ENCODE peak calls at places on chromosome 14, in nine cellular contexts. One of them, this sample, is unnamed.

GRCh38 chr14:95814363-95815225 is 62.0 kb upstream of the TUNAR start:
- DNase-seq in left ventricle myocardium inferior: no peak
- DNase-seq in AG04450: no peak
- DNase-seq in astrocyte: no peak
- DNase-seq in dorsolateral prefrontal cortex: no peak
- DNase-seq in tibial nerve: no peak
- DNase-seq in tibial artery: no peak
- DNase-seq in hepatocyte: no peak
- DNase-seq in cardiac muscle cell: no peak
- DNase-seq in this sample: no peak

GRCh38 chr14:75234173-75234855 is 44.3 kb upstream of the FOS start:
- DNase-seq in AG04450: peak; percentile 66
- DNase-seq in hepatocyte: peak; percentile 83
- DNase-seq in left ventricle myocardium inferior: peak; percentile 34
- DNase-seq in tibial nerve: no peak
- DNase-seq in cardiac muscle cell: no peak
- DNase-seq in astrocyte: peak; percentile 94
- DNase-seq in tibial artery: peak; percentile 61
- DNase-seq in dorsolateral prefrontal cortex: no peak
- DNase-seq in this sample: no peak

GRCh38 chr14:22737052-22737451 is 29.4 kb upstream of the OXA1L start:
- DNase-seq in cardiac muscle cell: no peak
- DNase-seq in dorsolateral prefrontal cortex: no peak
- DNase-seq in hepatocyte: no peak
- DNase-seq in tibial nerve: no peak
- DNase-seq in left ventricle myocardium inferior: no peak
- DNase-seq in AG04450: no peak
- DNase-seq in astrocyte: no peak
- DNase-seq in tibial artery: no peak
- DNase-seq in this sample: peak; percentile 69

GRCh38 chr14:33631021-33631420 is 319.9 kb downstream of the EGLN3 start:
- DNase-seq in tibial nerve: no peak
- DNase-seq in dorsolateral prefrontal cortex: no peak
- DNase-seq in AG04450: no peak
- DNase-seq in astrocyte: peak; percentile 84
- DNase-seq in hepatocyte: no peak
- DNase-seq in left ventricle myocardium inferior: no peak
- DNase-seq in cardiac muscle cell: no peak
- DNase-seq in tibial artery: no peak
- DNase-seq in this sample: no peak

GRCh38 chr14:96121660-96122395 is 82.7 kb downstream of the C14orf132 start:
- DNase-seq in cardiac muscle cell: no peak
- DNase-seq in astrocyte: peak; percentile 71
- DNase-seq in left ventricle myocardium inferior: no peak
- DNase-seq in tibial artery: no peak
- DNase-seq in AG04450: peak; percentile 81
- DNase-seq in tibial nerve: no peak
- DNase-seq in dorsolateral prefrontal cortex: no peak
- DNase-seq in hepatocyte: no peak
- DNase-seq in this sample: no peak

GRCh38 chr14:61379639-61380184 is 58.3 kb downstream of the PRKCH start:
- DNase-seq in dorsolateral prefrontal cortex: no peak
- DNase-seq in AG04450: no peak
- DNase-seq in left ventricle myocardium inferior: no peak
- DNase-seq in tibial artery: no peak
- DNase-seq in cardiac muscle cell: no peak
- DNase-seq in astrocyte: no peak
- DNase-seq in hepatocyte: no peak
- DNase-seq in tibial nerve: no peak
- DNase-seq in this sample: no peak

GRCh38 chr14:20610002-20610765 is 19.0 kb upstream of the RNASE12 start:
- DNase-seq in dorsolateral prefrontal cortex: peak; percentile 79
- DNase-seq in astrocyte: peak; percentile 71
- DNase-seq in tibial nerve: peak; percentile 64
- DNase-seq in cardiac muscle cell: peak; percentile 69
- DNase-seq in AG04450: peak; percentile 48
- DNase-seq in hepatocyte: peak; percentile 83
- DNase-seq in left ventricle myocardium inferior: peak; percentile 79
- DNase-seq in tibial artery: peak; percentile 81
- DNase-seq in this sample: peak; percentile 41

GRCh38 chr14:74867673-74868072 is 8.3 kb downstream of the PROX2 start:
- DNase-seq in dorsolateral prefrontal cortex: peak; percentile 57
- DNase-seq in hepatocyte: no peak
- DNase-seq in tibial nerve: no peak
- DNase-seq in tibial artery: peak; percentile 37
- DNase-seq in AG04450: no peak
- DNase-seq in cardiac muscle cell: no peak
- DNase-seq in astrocyte: peak; percentile 51
- DNase-seq in left ventricle myocardium inferior: no peak
- DNase-seq in this sample: no peak

GRCh38 chr14:95445676-95446075 is 70.8 kb downstream of the SYNE3 start:
- DNase-seq in tibial nerve: no peak
- DNase-seq in AG04450: no peak
- DNase-seq in tibial artery: no peak
- DNase-seq in left ventricle myocardium inferior: no peak
- DNase-seq in dorsolateral prefrontal cortex: no peak
- DNase-seq in hepatocyte: no peak
- DNase-seq in astrocyte: no peak
- DNase-seq in cardiac muscle cell: no peak
- DNase-seq in this sample: no peak

GRCh38 chr14:61598980-61599379 is 96.3 kb upstream of the HIF1A start:
- DNase-seq in tibial artery: no peak
- DNase-seq in AG04450: no peak
- DNase-seq in cardiac muscle cell: peak; percentile 79
- DNase-seq in tibial nerve: no peak
- DNase-seq in hepatocyte: no peak
- DNase-seq in dorsolateral prefrontal cortex: no peak
- DNase-seq in left ventricle myocardium inferior: no peak
- DNase-seq in astrocyte: no peak
- DNase-seq in this sample: peak; percentile 65

GRCh38 chr14:61564623-61565091 is 130.7 kb upstream of the HIF1A start:
- DNase-seq in tibial artery: no peak
- DNase-seq in astrocyte: peak; percentile 99
- DNase-seq in dorsolateral prefrontal cortex: no peak
- DNase-seq in cardiac muscle cell: no peak
- DNase-seq in hepatocyte: peak; percentile 82
- DNase-seq in AG04450: peak; percentile 85
- DNase-seq in left ventricle myocardium inferior: no peak
- DNase-seq in tibial nerve: no peak
- DNase-seq in this sample: no peak

GRCh38 chr14:60348211-60348610 is 99.2 kb downstream of the PPM1A start:
- DNase-seq in dorsolateral prefrontal cortex: no peak
- DNase-seq in hepatocyte: no peak
- DNase-seq in cardiac muscle cell: no peak
- DNase-seq in tibial nerve: no peak
- DNase-seq in left ventricle myocardium inferior: no peak
- DNase-seq in tibial artery: no peak
- DNase-seq in AG04450: no peak
- DNase-seq in astrocyte: no peak
- DNase-seq in this sample: peak; percentile 69

GRCh38 chr14:89750909-89751502 is 203.5 kb downstream of the EFCAB11 start:
- DNase-seq in cardiac muscle cell: no peak
- DNase-seq in dorsolateral prefrontal cortex: no peak
- DNase-seq in tibial artery: no peak
- DNase-seq in left ventricle myocardium inferior: no peak
- DNase-seq in astrocyte: no peak
- DNase-seq in tibial nerve: no peak
- DNase-seq in hepatocyte: no peak
- DNase-seq in AG04450: no peak
- DNase-seq in this sample: no peak

GRCh38 chr14:100222219-100223093 is 16.5 kb upstream of the YY1 start:
- DNase-seq in hepatocyte: no peak
- DNase-seq in tibial artery: no peak
- DNase-seq in tibial nerve: no peak
- DNase-seq in left ventricle myocardium inferior: no peak
- DNase-seq in astrocyte: no peak
- DNase-seq in cardiac muscle cell: no peak
- DNase-seq in dorsolateral prefrontal cortex: no peak
- DNase-seq in AG04450: no peak
- DNase-seq in this sample: no peak

GRCh38 chr14:23123419-23123818 is 4.4 kb upstream of the CEBPE start:
- DNase-seq in cardiac muscle cell: no peak
- DNase-seq in tibial artery: no peak
- DNase-seq in astrocyte: no peak
- DNase-seq in tibial nerve: peak; percentile 30
- DNase-seq in hepatocyte: peak; percentile 58
- DNase-seq in left ventricle myocardium inferior: peak; percentile 78
- DNase-seq in dorsolateral prefrontal cortex: no peak
- DNase-seq in AG04450: no peak
- DNase-seq in this sample: no peak

GRCh38 chr14:66483322-66483721 is 2.8 kb upstream of the CCDC196 start:
- DNase-seq in hepatocyte: no peak
- DNase-seq in tibial artery: no peak
- DNase-seq in dorsolateral prefrontal cortex: no peak
- DNase-seq in left ventricle myocardium inferior: no peak
- DNase-seq in cardiac muscle cell: no peak
- DNase-seq in AG04450: no peak
- DNase-seq in tibial nerve: no peak
- DNase-seq in astrocyte: no peak
- DNase-seq in this sample: no peak

GRCh38 chr14:74647834-74648361 is 35.9 kb upstream of the LTBP2 start:
- DNase-seq in cardiac muscle cell: no peak
- DNase-seq in AG04450: no peak
- DNase-seq in dorsolateral prefrontal cortex: no peak
- DNase-seq in tibial artery: no peak
- DNase-seq in tibial nerve: no peak
- DNase-seq in hepatocyte: no peak
- DNase-seq in left ventricle myocardium inferior: no peak
- DNase-seq in astrocyte: no peak
- DNase-seq in this sample: no peak

GRCh38 chr14:88468396-88468795 is 82.9 kb downstream of the SPATA7 start:
- DNase-seq in astrocyte: peak; percentile 92
- DNase-seq in tibial nerve: no peak
- DNase-seq in hepatocyte: no peak
- DNase-seq in left ventricle myocardium inferior: no peak
- DNase-seq in cardiac muscle cell: no peak
- DNase-seq in AG04450: peak; percentile 59
- DNase-seq in tibial artery: no peak
- DNase-seq in dorsolateral prefrontal cortex: no peak
- DNase-seq in this sample: no peak

GRCh38 chr14:88463318-88463717 is 77.9 kb downstream of the SPATA7 start:
- DNase-seq in hepatocyte: peak; percentile 27
- DNase-seq in tibial nerve: no peak
- DNase-seq in dorsolateral prefrontal cortex: no peak
- DNase-seq in left ventricle myocardium inferior: no peak
- DNase-seq in cardiac muscle cell: peak; percentile 25
- DNase-seq in AG04450: no peak
- DNase-seq in astrocyte: no peak
- DNase-seq in tibial artery: no peak
- DNase-seq in this sample: no peak
- TF ChIP-seq CTCF in hepatocyte: peak; percentile 34
- TF ChIP-seq CTCF in tibial nerve: no peak
- TF ChIP-seq CTCF in dorsolateral prefrontal cortex: peak; percentile 43
- TF ChIP-seq CTCF in left ventricle myocardium inferior: peak; percentile 46
- TF ChIP-seq CTCF in cardiac muscle cell: peak; percentile 37
- TF ChIP-seq CTCF in AG04450: peak; percentile 36
- TF ChIP-seq CTCF in astrocyte: no peak
- TF ChIP-seq CTCF in tibial artery: no peak
- TF ChIP-seq CTCF in this sample: peak; percentile 33

DNA sequence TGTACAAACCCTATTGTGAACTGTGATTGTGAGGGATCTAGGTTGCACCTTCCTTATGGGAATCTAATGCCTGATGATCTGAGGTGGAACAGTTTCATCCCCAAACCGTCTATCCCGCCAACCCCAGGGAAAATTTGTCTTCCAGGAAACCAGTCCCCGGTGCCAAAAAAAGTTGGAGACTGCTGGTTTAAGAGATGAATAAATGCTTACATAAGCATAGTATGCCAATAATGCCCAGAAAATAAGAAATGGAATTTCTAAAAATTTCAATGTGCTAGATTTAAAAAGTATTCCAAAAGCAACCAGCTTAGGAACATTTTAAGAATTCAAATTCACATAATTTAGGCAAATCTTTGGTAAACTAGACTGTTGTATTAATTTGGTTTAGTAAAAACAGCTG is 5.4 kb upstream of the RNU6-8 start:
- DNase-seq in left ventricle myocardium inferior: no peak
- DNase-seq in tibial artery: no peak
- DNase-seq in tibial nerve: no peak
- DNase-seq in dorsolateral prefrontal cortex: no peak
- DNase-seq in cardiac muscle cell: no peak
- DNase-seq in astrocyte: no peak
- DNase-seq in hepatocyte: no peak
- DNase-seq in AG04450: no peak
- DNase-seq in this sample: no peak
- H3K27ac ChIP-seq in left ventricle myocardium inferior: no peak overlapping the region
- H3K27ac ChIP-seq in tibial artery: no peak overlapping the region
- H3K27ac ChIP-seq in tibial nerve: no peak overlapping the region
- H3K27ac ChIP-seq in dorsolateral prefrontal cortex: no peak overlapping the region
- H3K27ac ChIP-seq in cardiac muscle cell: no peak overlapping the region
- H3K27ac ChIP-seq in astrocyte: no peak overlapping the region
- H3K27ac ChIP-seq in hepatocyte: no peak overlapping the region
- H3K27ac ChIP-seq in AG04450: no peak overlapping the region
- H3K27ac ChIP-seq in this sample: no peak overlapping the region

DNA sequence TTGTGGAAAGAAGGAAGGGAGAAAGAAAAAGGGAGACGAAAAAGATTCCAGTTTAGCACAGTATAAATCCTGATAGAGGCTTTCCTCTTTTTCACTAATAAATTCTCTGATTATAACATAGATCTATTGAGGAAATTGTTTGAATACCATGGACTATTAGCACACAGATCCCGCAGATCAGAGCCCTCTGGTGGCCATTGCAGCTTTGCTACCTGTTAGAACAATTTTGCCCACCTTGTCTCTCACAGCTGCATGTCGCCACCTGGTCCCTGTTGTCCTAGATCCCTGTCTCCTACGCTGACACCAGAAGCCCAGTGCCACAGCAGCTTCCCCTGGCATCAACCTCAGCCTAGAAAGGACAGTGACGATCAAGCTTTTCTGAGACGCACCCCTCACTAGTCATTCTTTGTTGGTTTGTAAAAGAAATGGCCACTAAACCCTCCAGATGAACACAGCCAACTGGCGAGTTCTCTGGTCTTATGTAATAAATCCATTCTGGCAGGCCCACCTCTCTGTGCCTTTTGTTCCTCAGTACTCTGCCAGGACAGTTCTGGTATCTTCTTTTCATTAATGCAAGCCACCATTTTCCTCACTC is 9.9 kb downstream of the GPHB5 start:
- DNase-seq in tibial nerve: no peak
- DNase-seq in astrocyte: no peak
- DNase-seq in hepatocyte: peak; percentile 60
- DNase-seq in tibial artery: no peak
- DNase-seq in dorsolateral prefrontal cortex: no peak
- DNase-seq in AG04450: no peak
- DNase-seq in cardiac muscle cell: peak; percentile 48
- DNase-seq in left ventricle myocardium inferior: no peak
- DNase-seq in this sample: no peak
- TF ChIP-seq CTCF in tibial nerve: no peak
- TF ChIP-seq CTCF in astrocyte: peak; percentile 62
- TF ChIP-seq CTCF in hepatocyte: peak; percentile 56
- TF ChIP-seq CTCF in tibial artery: peak; percentile 20
- TF ChIP-seq CTCF in dorsolateral prefrontal cortex: peak; percentile 31
- TF ChIP-seq CTCF in AG04450: peak; percentile 71
- TF ChIP-seq CTCF in cardiac muscle cell: peak; percentile 61
- TF ChIP-seq CTCF in left ventricle myocardium inferior: peak; percentile 54
- TF ChIP-seq CTCF in this sample: peak; percentile 24

DNA sequence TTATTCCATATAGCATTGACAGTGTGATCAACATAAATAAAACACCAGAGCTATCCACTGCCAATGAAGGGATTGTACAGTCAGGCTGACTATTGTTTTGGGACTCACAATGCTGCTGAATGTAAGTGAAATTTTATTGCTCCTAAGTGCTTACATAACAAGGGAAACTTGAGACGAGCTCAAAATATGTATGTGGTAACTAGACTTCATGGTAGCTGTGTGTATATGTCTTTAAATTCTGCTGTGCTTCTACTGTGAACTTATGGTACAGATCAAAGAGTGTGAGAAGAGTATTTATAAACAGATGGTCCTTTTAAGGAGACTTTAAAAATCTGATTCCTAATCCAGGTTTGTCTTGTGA is 6.9 kb downstream of the FLRT2 start:
- DNase-seq in tibial artery: no peak
- DNase-seq in hepatocyte: peak; percentile 28
- DNase-seq in left ventricle myocardium inferior: no peak
- DNase-seq in dorsolateral prefrontal cortex: no peak
- DNase-seq in astrocyte: no peak
- DNase-seq in AG04450: no peak
- DNase-seq in tibial nerve: no peak
- DNase-seq in cardiac muscle cell: no peak
- DNase-seq in this sample: no peak
- H3K27ac ChIP-seq in tibial artery: no peak overlapping the region
- H3K27ac ChIP-seq in hepatocyte: peak overlapping the region; percentile 42
- H3K27ac ChIP-seq in left ventricle myocardium inferior: no peak overlapping the region
- H3K27ac ChIP-seq in dorsolateral prefrontal cortex: peak overlapping the region; percentile 82
- H3K27ac ChIP-seq in astrocyte: no peak overlapping the region
- H3K27ac ChIP-seq in AG04450: no peak overlapping the region
- H3K27ac ChIP-seq in tibial nerve: no peak overlapping the region
- H3K27ac ChIP-seq in cardiac muscle cell: no peak overlapping the region
- H3K27ac ChIP-seq in this sample: no peak overlapping the region